ENCODE peak calls at places on chromosome 4, in four cellular contexts. One of them, this sample, is unnamed.
A peak's percentile ranks its signal among the peaks of the same experiment; 100 is the strongest.

GRCh38 chr4:162403956-162404355 is 240.2 kb upstream of the FSTL5 start:
- DNase-seq in H54: no peak
- DNase-seq in NCI-H226: no peak
- DNase-seq in ELF-1: no peak
- DNase-seq in this sample: no peak

GRCh38 chr4:83772680-83773079 is 236.8 kb downstream of the GPAT3 start:
- DNase-seq in H54: no peak
- DNase-seq in NCI-H226: no peak
- DNase-seq in ELF-1: peak; percentile 11
- DNase-seq in this sample: peak; percentile 63

GRCh38 chr4:109295081-109295480 is 7.4 kb downstream of the COL25A1 start:
- DNase-seq in H54: no peak
- DNase-seq in NCI-H226: no peak
- DNase-seq in ELF-1: no peak
- DNase-seq in this sample: no peak

GRCh38 chr4:3213101-3213416 is 35.9 kb upstream of the MSANTD1 start:
- DNase-seq in H54: no peak
- DNase-seq in NCI-H226: no peak
- DNase-seq in ELF-1: no peak
- DNase-seq in this sample: no peak

GRCh38 chr4:7938513-7939376 is 916 bp downstream of the AFAP1 start:
- DNase-seq in H54: no peak
- DNase-seq in NCI-H226: peak; percentile 22
- DNase-seq in ELF-1: peak; percentile 56
- DNase-seq in this sample: peak; percentile 72

GRCh38 chr4:16636911-16637630 is 261.4 kb downstream of the LDB2 start:
- DNase-seq in H54: no peak
- DNase-seq in NCI-H226: no peak
- DNase-seq in ELF-1: no peak
- DNase-seq in this sample: no peak

GRCh38 chr4:103915224-103915869 is 195.6 kb upstream of the TACR3 start:
- DNase-seq in H54: no peak
- DNase-seq in NCI-H226: peak; percentile 1
- DNase-seq in ELF-1: no peak
- DNase-seq in this sample: no peak

GRCh38 chr4:38659346-38659745 is 4.7 kb upstream of the KLF3 start:
- DNase-seq in H54: no peak
- DNase-seq in NCI-H226: no peak
- DNase-seq in ELF-1: no peak
- DNase-seq in this sample: no peak

GRCh38 chr4:169634975-169635374 is 14.6 kb downstream of the CLCN3 start:
- DNase-seq in H54: no peak
- DNase-seq in NCI-H226: no peak
- DNase-seq in ELF-1: no peak
- DNase-seq in this sample: no peak

GRCh38 chr4:179595671-179596410 is 2153.6 kb upstream of the AGA start:
- DNase-seq in H54: peak; percentile 5
- DNase-seq in NCI-H226: no peak
- DNase-seq in ELF-1: no peak
- DNase-seq in this sample: no peak

GRCh38 chr4:173025131-173025530 is 143.5 kb upstream of the GALNT7 start:
- DNase-seq in H54: peak; percentile 26
- DNase-seq in NCI-H226: peak; percentile 48
- DNase-seq in ELF-1: peak; percentile 78
- DNase-seq in this sample: peak; percentile 82

GRCh38 chr4:157992948-157993839 is 179.6 kb downstream of the GASK1B start:
- DNase-seq in H54: no peak
- DNase-seq in NCI-H226: no peak
- DNase-seq in ELF-1: no peak
- DNase-seq in this sample: no peak

GRCh38 chr4:185211035-185211434 is 1.6 kb downstream of the SNX25 start:
- DNase-seq in H54: no peak
- DNase-seq in NCI-H226: no peak
- DNase-seq in ELF-1: no peak
- DNase-seq in this sample: no peak

GRCh38 chr4:11214281-11214680 is 214.4 kb downstream of the HS3ST1 start:
- DNase-seq in H54: no peak
- DNase-seq in NCI-H226: no peak
- DNase-seq in ELF-1: no peak
- DNase-seq in this sample: no peak

GRCh38 chr4:26140150-26140898 is 180.5 kb upstream of the RBPJ start:
- DNase-seq in H54: peak; percentile 23
- DNase-seq in NCI-H226: no peak
- DNase-seq in ELF-1: peak; percentile 16
- DNase-seq in this sample: no peak

GRCh38 chr4:17587094-17587822 is 10.3 kb downstream of the LAP3 start:
- DNase-seq in H54: no peak
- DNase-seq in NCI-H226: no peak
- DNase-seq in ELF-1: no peak
- DNase-seq in this sample: no peak

GRCh38 chr4:74444891-74445642 is at the start of gene AREG:
- DNase-seq in H54: no peak
- DNase-seq in NCI-H226: peak; percentile 20
- DNase-seq in ELF-1: peak; percentile 66
- DNase-seq in this sample: peak; percentile 93

GRCh38 chr4:27123050-27123768 is 262.6 kb downstream of the STIM2 start:
- DNase-seq in H54: no peak
- DNase-seq in NCI-H226: no peak
- DNase-seq in ELF-1: peak; percentile 53
- DNase-seq in this sample: peak; percentile 88

GRCh38 chr4:112840061-112840460 is 203.1 kb downstream of the LARP7 start:
- DNase-seq in H54: peak; percentile 19
- DNase-seq in NCI-H226: peak; percentile 57
- DNase-seq in ELF-1: no peak
- DNase-seq in this sample: no peak

GRCh38 chr4:3369781-3370660 is 71.7 kb upstream of the HGFAC start:
- DNase-seq in H54: peak; percentile 57
- DNase-seq in NCI-H226: no peak
- DNase-seq in ELF-1: peak; percentile 53
- DNase-seq in this sample: peak; percentile 82

GRCh38 chr4:152050098-152050497 is 289.3 kb upstream of the GATB start:
- DNase-seq in H54: no peak
- DNase-seq in NCI-H226: no peak
- DNase-seq in ELF-1: no peak
- DNase-seq in this sample: no peak

GRCh38 chr4:55675196-55675793 is 39.2 kb upstream of the NMU start:
- DNase-seq in H54: no peak
- DNase-seq in NCI-H226: no peak
- DNase-seq in ELF-1: peak; percentile 23
- DNase-seq in this sample: peak; percentile 81

GRCh38 chr4:169311643-169312365 is 41.0 kb upstream of the SH3RF1 start:
- DNase-seq in H54: peak; percentile 40
- DNase-seq in NCI-H226: peak; percentile 37
- DNase-seq in ELF-1: peak; percentile 89
- DNase-seq in this sample: peak; percentile 83

GRCh38 chr4:40349561-40350198 is 14.5 kb downstream of the CHRNA9 start:
- DNase-seq in H54: no peak
- DNase-seq in NCI-H226: no peak
- DNase-seq in ELF-1: no peak
- DNase-seq in this sample: no peak

GRCh38 chr4:111037591-111037990 is 414.7 kb upstream of the PITX2 start:
- DNase-seq in H54: no peak
- DNase-seq in NCI-H226: no peak
- DNase-seq in ELF-1: no peak
- DNase-seq in this sample: no peak

GRCh38 chr4:107147864-107148263 is 111.8 kb upstream of the DKK2 start:
- DNase-seq in H54: no peak
- DNase-seq in NCI-H226: no peak
- DNase-seq in ELF-1: no peak
- DNase-seq in this sample: no peak

GRCh38 chr4:176002007-176002623 is 63.5 kb upstream of the WDR17 start:
- DNase-seq in H54: peak; percentile 35
- DNase-seq in NCI-H226: no peak
- DNase-seq in ELF-1: peak; percentile 31
- DNase-seq in this sample: peak; percentile 90

GRCh38 chr4:119659576-119659975 is 31.0 kb upstream of the PDE5A start:
- DNase-seq in H54: no peak
- DNase-seq in NCI-H226: peak; percentile 47
- DNase-seq in ELF-1: no peak
- DNase-seq in this sample: no peak

This sample was measured in endodermal cell.